ENCODE peak calls at places on chromosomes 5 and 9, in seven cellular contexts. Q is AG04449; N is type B pancreatic cell; P is stimulated activated CD4-positive, alpha-beta T cell treated with anti-CD3 and anti-CD28 coated beads, TNF-alpha, amount 100 ng/mL, for 24 hours; L is NB4; U is breast epithelium; K is astrocyte of the spinal cord. I is an unnamed sample.

GRCh38 chr5:16546712-16547111 is 70.1 kb downstream of the RETREG1 start:
- DNase-seq in N (no peak), Q (no peak), P (no peak), K (no peak), U (no peak), L (no peak), I (no peak)

GRCh38 chr9:112252194-112252593 is 77.1 kb upstream of the SUSD1 start:
- DNase-seq in P (no peak), U (no peak), K (no peak), L (no peak), N (no peak), Q (no peak), I (no peak)

GRCh38 chr9:101140728-101141127 is 112.2 kb downstream of the PLPPR1 start:
- DNase-seq in N (no peak), U (no peak), L (no peak), Q (no peak), K (no peak), P (no peak), I (no peak)

GRCh38 chr5:150400327-150401075 is 12.2 kb downstream of the CD74 start:
- DNase-seq in K (no peak), L (no peak), Q (no peak), N (no peak), U (no peak), P (no peak), I (no peak)

GRCh38 chr5:5483350-5483749 is 60.9 kb downstream of the ICE1 start:
- DNase-seq in U (no peak), K (no peak), N (no peak), P (no peak), L (no peak), Q (no peak), I (no peak)

GRCh38 chr9:19201899-19202891 is 28.3 kb upstream of the DENND4C start:
- DNase-seq in U (no peak), N (no peak), P (no peak), Q (no peak), K (no peak), L (no peak), I (no peak)

GRCh38 chr9:74083681-74084433 is 413.3 kb upstream of the RORB start:
- DNase-seq in K (peak; percentile 16), P (no peak), L (no peak), N (no peak), Q (no peak), U (no peak), I (no peak)

GRCh38 chr9:121284733-121285451 is 16.9 kb downstream of the GSN start:
- DNase-seq in K (no peak), P (no peak), L (peak; percentile 28), Q (no peak), N (no peak), U (no peak), I (no peak)

GRCh38 chr9:132946216-132946615 is 1.8 kb upstream of the TSC1 start:
- DNase-seq in U (no peak), N (no peak), Q (no peak), K (no peak), L (no peak), P (no peak), I (no peak)

GRCh38 chr9:120965344-120966004 is 38.9 kb upstream of the TRAF1 start:
- DNase-seq in K (no peak), N (no peak), L (no peak), U (peak; percentile 56), Q (no peak), P (no peak), I (no peak)

GRCh38 chr9:84841915-84842314 is 172.4 kb downstream of the NTRK2 start:
- DNase-seq in Q (no peak), K (no peak), P (no peak), L (no peak), N (no peak), U (no peak), I (no peak)

GRCh38 chr9:112072721-112073553 is 102.2 kb downstream of the SUSD1 start:
- DNase-seq in U (no peak), K (peak; percentile 86), L (no peak), P (no peak), N (no peak), Q (peak; percentile 99), I (no peak)

GRCh38 chr9:2181794-2182193 is 166.6 kb downstream of the SMARCA2 start:
- DNase-seq in K (peak; percentile 4), P (no peak), U (no peak), N (no peak), L (peak; percentile 56), Q (no peak), I (no peak)

GRCh38 chr5:127321465-127321864 is 30.9 kb downstream of the MEGF10 start:
- DNase-seq in K (no peak), L (no peak), N (no peak), Q (no peak), U (no peak), P (no peak), I (no peak)

GRCh38 chr5:124652892-124653441 is 93.5 kb downstream of the ZNF608 start:
- DNase-seq in K (no peak), P (no peak), U (no peak), N (no peak), Q (no peak), L (no peak), I (no peak)

GRCh38 chr5:178983728-178984127 is 11.4 kb downstream of the GRM6 start:
- DNase-seq in L (no peak), N (no peak), P (no peak), U (no peak), Q (no peak), K (no peak), I (no peak)

GRCh38 chr5:133475986-133476385 is 136.4 kb downstream of the FSTL4 start:
- DNase-seq in N (no peak), Q (no peak), L (no peak), K (no peak), U (no peak), P (no peak), I (no peak)

GRCh38 chr9:131122158-131122557 is 3.2 kb upstream of the NUP214 start:
- DNase-seq in K (no peak), N (no peak), P (no peak), U (peak; percentile 13), L (no peak), Q (no peak), I (no peak)

GRCh38 chr5:80686757-80687156 is 32.0 kb upstream of the DHFR start:
- DNase-seq in P (no peak), K (peak; percentile 45), L (peak; percentile 7), N (no peak), Q (no peak), U (no peak), I (no peak)

GRCh38 chr5:68012429-68012828 is 203.1 kb upstream of the PIK3R1 start:
- DNase-seq in N (no peak), Q (no peak), U (no peak), K (peak; percentile 35), L (no peak), P (no peak), I (no peak)

GRCh38 chr9:76255781-76256455 is 138.3 kb downstream of the RFK start:
- DNase-seq in L (peak; percentile 28), N (no peak), P (no peak), K (peak; percentile 87), Q (peak; percentile 36), U (peak; percentile 79), I (no peak)

GRCh38 chr9:6686396-6686795 is 40.9 kb upstream of the GLDC start:
- DNase-seq in Q (no peak), U (no peak), N (no peak), P (no peak), L (peak; percentile 67), K (peak; percentile 18), I (no peak)

GRCh38 chr5:74251106-74252032 is 389.2 kb downstream of the ENC1 start:
- DNase-seq in P (no peak), Q (peak; percentile 83), L (peak; percentile 96), N (no peak), U (peak; percentile 29), K (peak; percentile 84), I (no peak)

GRCh38 chr9:37730256-37730655 is 23.3 kb upstream of the TRMT10B start:
- DNase-seq in L (no peak), P (no peak), U (no peak), Q (no peak), N (no peak), K (no peak), I (no peak)

I was measured in GM18507.